ENCODE peak calls at places on chromosomes 13 and 19, in six cellular contexts. P is NCI-H1694 treated with DMSO at 0.1 percent for 48 hours; C is stimulated activated CD4-positive, alpha-beta T cell treated with anti-CD3 and anti-CD28 coated beads, TNF-alpha, amount 100 ng/mL, for 4 hours; K is T-helper 1 cell; S is neural progenitor cell; E is activated naive CD8-positive, alpha-beta T cell treated with anti-CD3 and anti-CD28 coated beads for 36 hours. W is an unnamed sample.

GRCh38 chr19:6260912-6261636 is 18.7 kb downstream of the MLLT1 start:
- DNase-seq in P (no peak), C (no peak), K (no peak), S (peak; percentile 59), E (peak; percentile 38), W (peak; percentile 48)

GRCh38 chr19:19525611-19526380 is 2.9 kb upstream of the YJEFN3 start:
- DNase-seq in P (no peak), C (no peak), K (no peak), S (no peak), E (no peak), W (no peak)

GRCh38 chr19:15331419-15332310 is 674 bp downstream of the BRD4 start:
- DNase-seq in P (no peak), C (peak; percentile 63), K (peak; percentile 56), S (peak; percentile 74), E (peak; percentile 79), W (peak; percentile 69)

GRCh38 chr19:2611483-2612464 is 90.7 kb downstream of the GNG7 start:
- DNase-seq in P (no peak), C (no peak), K (no peak), S (no peak), E (no peak), W (no peak)

GRCh38 chr19:46069841-46070341 is 29.1 kb upstream of the IGFL4 start:
- DNase-seq in P (no peak), C (no peak), K (no peak), S (no peak), E (no peak), W (no peak)

GRCh38 chr13:25447396-25447795 is 75.6 kb downstream of the ATP8A2 start:
- DNase-seq in P (no peak), C (no peak), K (no peak), S (no peak), E (no peak), W (no peak)

GRCh38 chr13:48138270-48138669 is 43.4 kb upstream of the MED4 start:
- DNase-seq in P (no peak), C (no peak), K (no peak), S (no peak), E (peak; percentile 5), W (no peak)

GRCh38 chr19:6373813-6374108 is 1.2 kb downstream of the ALKBH7 start:
- DNase-seq in P (no peak), C (no peak), K (no peak), S (no peak), E (no peak), W (no peak)

GRCh38 chr19:3443840-3444694 is 36.3 kb downstream of the SMIM24 start:
- DNase-seq in P (no peak), C (no peak), K (no peak), S (peak; percentile 91), E (no peak), W (no peak)

GRCh38 chr13:77714119-77714755 is 16.8 kb downstream of the SLAIN1 start:
- DNase-seq in P (no peak), C (no peak), K (no peak), S (no peak), E (no peak), W (no peak)

GRCh38 chr19:1408300-1409203 is 1.2 kb downstream of the DAZAP1 start:
- DNase-seq in P (no peak), C (peak; percentile 33), K (peak; percentile 45), S (peak; percentile 70), E (peak; percentile 70), W (peak; percentile 69)

GRCh38 chr13:48600374-48601364 is 53.1 kb upstream of the CYSLTR2 start:
- DNase-seq in P (no peak), C (no peak), K (no peak), S (no peak), E (no peak), W (peak; percentile 10)

GRCh38 chr13:43908156-43909126 is 28.7 kb downstream of the LACC1 start:
- DNase-seq in P (peak; percentile 4), C (no peak), K (no peak), S (peak; percentile 58), E (no peak), W (no peak)

GRCh38 chr19:52993342-52994178 is 20.2 kb upstream of the ERVV-1 start:
- DNase-seq in P (no peak), C (peak; percentile 71), K (peak; percentile 80), S (peak; percentile 96), E (peak; percentile 78), W (peak; percentile 86)

GRCh38 chr19:14088634-14089411 is 1.7 kb downstream of the SAMD1 start:
- DNase-seq in P (no peak), C (no peak), K (no peak), S (no peak), E (no peak), W (no peak)

GRCh38 chr13:93959796-93960533 is 519.5 kb downstream of the DCT start:
- DNase-seq in P (no peak), C (no peak), K (no peak), S (no peak), E (no peak), W (no peak)

GRCh38 chr19:54421521-54421920 is 6.3 kb downstream of the TTYH1 start:
- DNase-seq in P (no peak), C (no peak), K (no peak), S (no peak), E (no peak), W (no peak)

GRCh38 chr13:41546372-41547252 is 89.3 kb downstream of the RGCC start:
- DNase-seq in P (no peak), C (no peak), K (no peak), S (no peak), E (no peak), W (no peak)

GRCh38 chr19:46678110-46678732 is 17.2 kb upstream of the DACT3 start:
- DNase-seq in P (no peak), C (peak; percentile 34), K (peak; percentile 55), S (peak; percentile 46), E (peak; percentile 71), W (peak; percentile 76)

GRCh38 chr13:105572401-105572800 is 963.1 kb downstream of the EFNB2 start:
- DNase-seq in P (no peak), C (no peak), K (no peak), S (no peak), E (no peak), W (no peak)

GRCh38 chr13:30872685-30873443 is 33.2 kb upstream of the MEDAG start:
- DNase-seq in P (peak; percentile 32), C (no peak), K (no peak), S (peak; percentile 66), E (no peak), W (no peak)

GRCh38 chr13:112982281-112983041 is 13.4 kb downstream of the MCF2L start:
- DNase-seq in P (no peak), C (no peak), K (no peak), S (no peak), E (no peak), W (no peak)

GRCh38 chr19:18419699-18420460 is 682 bp downstream of the SSBP4 start:
- DNase-seq in P (peak; percentile 22), C (no peak), K (no peak), S (peak; percentile 62), E (peak; percentile 64), W (peak; percentile 71)

GRCh38 chr19:42244452-42245220 is 2.2 kb upstream of the GSK3A start:
- DNase-seq in P (peak; percentile 98), C (peak; percentile 87), K (peak; percentile 89), S (peak; percentile 97), E (peak; percentile 93), W (peak; percentile 96)

GRCh38 chr13:29165840-29166239 is 345.7 kb downstream of the MTUS2 start:
- DNase-seq in P (no peak), C (no peak), K (no peak), S (no peak), E (no peak), W (no peak)

GRCh38 chr13:113357529-113357928 is 6.4 kb downstream of the GRTP1 start:
- DNase-seq in P (no peak), C (no peak), K (no peak), S (no peak), E (no peak), W (no peak)

GRCh38 chr13:97257800-97258799 is 36.0 kb downstream of the MBNL2 start:
- DNase-seq in P (no peak), C (no peak), K (no peak), S (peak; percentile 50), E (no peak), W (no peak)

GRCh38 chr13:95704510-95704909 is 27.6 kb downstream of the DNAJC3 start:
- DNase-seq in P (peak; percentile 6), C (no peak), K (no peak), S (no peak), E (no peak), W (no peak)

GRCh38 chr19:46731584-46731983 is 14.3 kb upstream of the FKRP start:
- DNase-seq in P (no peak), C (no peak), K (no peak), S (no peak), E (no peak), W (no peak)

GRCh38 chr19:4624733-4625362 is 14.5 kb upstream of the TNFAIP8L1 start:
- DNase-seq in P (peak; percentile 26), C (no peak), K (no peak), S (peak; percentile 61), E (no peak), W (no peak)

GRCh38 chr19:47707135-47707925 is 5.9 kb upstream of the EHD2 start:
- DNase-seq in P (peak; percentile 67), C (peak; percentile 60), K (peak; percentile 64), S (peak; percentile 88), E (peak; percentile 80), W (peak; percentile 87)

W was measured in activated CD8-positive, alpha-beta T cell treated with anti-CD3 and anti-CD28 coated beads, Interleukin-2, amount 10 ng/mL, durations not matched to agents 7 days and 5 days.